ENCODE peak calls at places on chromosome 7, in seven cellular contexts. L is bronchial epithelial cell; A is stimulated activated CD8-positive, alpha-beta memory T cell treated with anti-CD3 and anti-CD28 coated beads, Interleukin-4, amount 100 ng/mL, for 48 hours; U is AG20443; G is activated CD8-positive, alpha-beta memory T cell treated with anti-CD3 and anti-CD28 coated beads for 48 hours; K is NCI-H1436; D is lower lobe of right lung. H is an unnamed sample.

GRCh38 chr7:140745654-140746053 is 49.1 kb downstream of the NDUFB2 start:
- DNase-seq in L (no peak), A (no peak), U (no peak), G (no peak), K (no peak), D (no peak), H (no peak)

GRCh38 chr7:43491984-43492383 is 90.9 kb upstream of the STK17A start:
- DNase-seq in L (peak), A (no peak), U (peak), G (no peak), K (no peak), D (no peak), H (peak)

GRCh38 chr7:4017785-4018184 is 664.3 kb upstream of the FOXK1 start:
- DNase-seq in L (no peak), A (no peak), U (no peak), G (no peak), K (no peak), D (no peak), H (no peak)

GRCh38 chr7:2892571-2892970 is 48.5 kb upstream of the GNA12 start:
- DNase-seq in L (no peak), A (no peak), U (no peak), G (no peak), K (no peak), D (no peak), H (no peak)

GRCh38 chr7:140672382-140673062 is at the start of gene ADCK2:
- DNase-seq in L (no peak), A (peak), U (peak), G (no peak), K (peak), D (peak), H (peak)

GRCh38 chr7:83306487-83306886 is 143.8 kb upstream of the PCLO start:
- DNase-seq in L (peak), A (no peak), U (no peak), G (no peak), K (no peak), D (no peak), H (peak)

GRCh38 chr7:24721378-24722030 is 35.8 kb downstream of the GSDME start:
- DNase-seq in L (peak), A (no peak), U (no peak), G (no peak), K (peak), D (no peak), H (peak)

GRCh38 chr7:155769701-155770100 is 42.6 kb downstream of the SHH start:
- DNase-seq in L (no peak), A (no peak), U (peak), G (no peak), K (no peak), D (no peak), H (no peak)

GRCh38 chr7:40219917-40220316 is 85.1 kb downstream of the SUGCT start:
- DNase-seq in L (peak), A (no peak), U (peak), G (no peak), K (no peak), D (no peak), H (no peak)

GRCh38 chr7:37336259-37336658 is 112.4 kb downstream of the ELMO1 start:
- DNase-seq in L (no peak), A (no peak), U (no peak), G (no peak), K (no peak), D (no peak), H (no peak)

GRCh38 chr7:116571552-116571951 is 46.7 kb downstream of the CAV1 start:
- DNase-seq in L (peak), A (no peak), U (no peak), G (no peak), K (no peak), D (no peak), H (peak)

GRCh38 chr7:13540429-13540828 is 449.0 kb downstream of the ETV1 start:
- DNase-seq in L (no peak), A (no peak), U (peak), G (no peak), K (no peak), D (no peak), H (no peak)

GRCh38 chr7:44213206-44213871 is 12.6 kb downstream of the YKT6 start:
- DNase-seq in L (no peak), A (no peak), U (no peak), G (no peak), K (no peak), D (no peak), H (no peak)

GRCh38 chr7:44920119-44920518 is 34.8 kb upstream of the PURB start:
- DNase-seq in L (no peak), A (no peak), U (no peak), G (no peak), K (no peak), D (no peak), H (no peak)

GRCh38 chr7:125573131-125573530 is 643.5 kb upstream of the POT1 start:
- DNase-seq in L (no peak), A (no peak), U (no peak), G (no peak), K (no peak), D (no peak), H (no peak)

GRCh38 chr7:143429770-143430698 is 13.2 kb upstream of the TAS2R60 start:
- DNase-seq in L (peak), A (no peak), U (no peak), G (no peak), K (no peak), D (no peak), H (peak)

GRCh38 chr7:156192921-156193320 is 380.7 kb upstream of the SHH start:
- DNase-seq in L (peak), A (no peak), U (no peak), G (no peak), K (no peak), D (no peak), H (peak)

H was measured in epithelial cell of esophagus.